ENCODE peak calls at places on chromosome 22, in six cellular contexts. P, E, Q, C, B and T are unnamed samples.
A peak's percentile ranks its signal among the peaks of the same experiment; 100 is the strongest.

GRCh38 chr22:45891021-45891421 is 85.9 kb downstream of the WNT7B start:
- ATAC-seq in C (no peak), Q (no peak), P (no peak), B (no peak), E (no peak), T (no peak)

GRCh38 chr22:30390974-30391691 is 3.9 kb upstream of the RNF215 start:
- ATAC-seq in B (no peak), C (peak; percentile 39), Q (no peak), P (no peak), E (no peak), T (peak; percentile 54)

GRCh38 chr22:43152001-43152354 is 619 bp downstream of the TSPO start:
- ATAC-seq in E (no peak), C (peak; percentile 13), B (no peak), Q (no peak), P (no peak), T (peak; percentile 13)

GRCh38 chr22:35629406-35630234 is 12.5 kb upstream of the MB start:
- ATAC-seq in E (peak; percentile 84), C (peak; percentile 82), Q (peak; percentile 62), P (peak; percentile 39), B (peak; percentile 38), T (peak; percentile 78)

GRCh38 chr22:46833228-46833627 is 70.8 kb downstream of the TBC1D22A start:
- ATAC-seq in E (no peak), C (no peak), B (no peak), P (no peak), Q (no peak), T (no peak)

GRCh38 chr22:46250783-46251125 is 661 bp upstream of the CDPF1 start:
- ATAC-seq in P (peak; percentile 7), B (no peak), C (peak; percentile 5), Q (peak; percentile 22), E (no peak), T (no peak)

GRCh38 chr22:27377501-27377900 is 424.1 kb downstream of the MN1 start:
- ATAC-seq in P (no peak), B (no peak), C (no peak), E (no peak), Q (no peak), T (no peak)

GRCh38 chr22:22822106-22822505 is 65.5 kb upstream of the IGLL5 start:
- ATAC-seq in Q (no peak), P (no peak), E (no peak), C (no peak), B (no peak), T (no peak)